ENCODE peak calls at places on chromosome 21, in four cellular contexts. One of them, this sample, is unnamed. For H3K79me2, the result is how much of the 10 kb centered on the place peaks cover.

GRCh38 chr21:22993822-22994574 is 1995.8 kb downstream of the NCAM2 start:
- DNase-seq in K562: no peak
- DNase-seq in HepG2: no peak
- DNase-seq in GM12878: no peak
- DNase-seq in this sample: no peak

GRCh38 chr21:36005018-36005417 is 55.3 kb downstream of the SETD4 start:
- DNase-seq in K562: peak
- DNase-seq in HepG2: no peak
- DNase-seq in GM12878: no peak
- DNase-seq in this sample: peak

GRCh38 chr21:33268736-33269441 is 2.7 kb downstream of the IL10RB start:
- DNase-seq in K562: no peak
- DNase-seq in HepG2: peak
- DNase-seq in GM12878: peak
- DNase-seq in this sample: no peak

GRCh38 chr21:34983680-34984086 is 65.4 kb downstream of the RUNX1 start:
- DNase-seq in K562: peak
- DNase-seq in HepG2: no peak
- DNase-seq in GM12878: no peak
- DNase-seq in this sample: no peak

GRCh38 chr21:32813265-32813903 is 41.8 kb upstream of the PAXBP1 start:
- DNase-seq in K562: no peak
- DNase-seq in HepG2: no peak
- DNase-seq in GM12878: no peak
- DNase-seq in this sample: peak

GRCh38 chr21:38984568-38984967 is 178.8 kb downstream of the ETS2 start:
- DNase-seq in K562: no peak
- DNase-seq in HepG2: no peak
- DNase-seq in GM12878: no peak
- DNase-seq in this sample: no peak

GRCh38 chr21:43864806-43865470 is at the start of gene AGPAT3:
- DNase-seq in K562: peak
- DNase-seq in HepG2: no peak
- DNase-seq in GM12878: no peak
- DNase-seq in this sample: peak

GRCh38 chr21:17370263-17370662 is 142.6 kb upstream of the CXADR start:
- DNase-seq in K562: no peak
- DNase-seq in HepG2: no peak
- DNase-seq in GM12878: no peak
- DNase-seq in this sample: peak

GRCh38 chr21:36207577-36208320 is 51.1 kb downstream of the DOP1B start:
- DNase-seq in K562: no peak
- DNase-seq in HepG2: no peak
- DNase-seq in GM12878: no peak
- DNase-seq in this sample: no peak

GRCh38 chr21:34704119-34704518 is 35.3 kb downstream of the CLIC6 start:
- DNase-seq in K562: no peak
- DNase-seq in HepG2: no peak
- DNase-seq in GM12878: no peak
- DNase-seq in this sample: no peak

GRCh38 chr21:41032536-41032935 is 135.4 kb upstream of the BACE2 start:
- DNase-seq in K562: no peak
- DNase-seq in HepG2: no peak
- DNase-seq in GM12878: no peak
- DNase-seq in this sample: no peak

GRCh38 chr21:37561506-37561905 is 194.9 kb downstream of the DYRK1A start:
- DNase-seq in K562: no peak
- DNase-seq in HepG2: no peak
- DNase-seq in GM12878: no peak
- DNase-seq in this sample: no peak

GRCh38 chr21:37561941-37562919 is 195.7 kb downstream of the DYRK1A start:
- DNase-seq in K562: no peak
- DNase-seq in HepG2: no peak
- DNase-seq in GM12878: no peak
- DNase-seq in this sample: no peak

GRCh38 chr21:37563641-37564340 is 197.2 kb downstream of the DYRK1A start:
- DNase-seq in K562: peak
- DNase-seq in HepG2: no peak
- DNase-seq in GM12878: peak
- DNase-seq in this sample: peak

GRCh38 chr21:37564341-37564923 is 197.9 kb downstream of the DYRK1A start:
- DNase-seq in K562: peak
- DNase-seq in HepG2: peak
- DNase-seq in GM12878: peak
- DNase-seq in this sample: peak

GRCh38 chr21:37562920-37563640 is 196.5 kb downstream of the DYRK1A start:
- DNase-seq in K562: peak
- DNase-seq in HepG2: no peak
- DNase-seq in GM12878: no peak
- DNase-seq in this sample: no peak
- TF ChIP-seq JUNB in K562: no peak
- TF ChIP-seq JUNB in HepG2: no peak
- TF ChIP-seq JUNB in GM12878: no peak
- TF ChIP-seq JUNB in this sample: no peak

DNA sequence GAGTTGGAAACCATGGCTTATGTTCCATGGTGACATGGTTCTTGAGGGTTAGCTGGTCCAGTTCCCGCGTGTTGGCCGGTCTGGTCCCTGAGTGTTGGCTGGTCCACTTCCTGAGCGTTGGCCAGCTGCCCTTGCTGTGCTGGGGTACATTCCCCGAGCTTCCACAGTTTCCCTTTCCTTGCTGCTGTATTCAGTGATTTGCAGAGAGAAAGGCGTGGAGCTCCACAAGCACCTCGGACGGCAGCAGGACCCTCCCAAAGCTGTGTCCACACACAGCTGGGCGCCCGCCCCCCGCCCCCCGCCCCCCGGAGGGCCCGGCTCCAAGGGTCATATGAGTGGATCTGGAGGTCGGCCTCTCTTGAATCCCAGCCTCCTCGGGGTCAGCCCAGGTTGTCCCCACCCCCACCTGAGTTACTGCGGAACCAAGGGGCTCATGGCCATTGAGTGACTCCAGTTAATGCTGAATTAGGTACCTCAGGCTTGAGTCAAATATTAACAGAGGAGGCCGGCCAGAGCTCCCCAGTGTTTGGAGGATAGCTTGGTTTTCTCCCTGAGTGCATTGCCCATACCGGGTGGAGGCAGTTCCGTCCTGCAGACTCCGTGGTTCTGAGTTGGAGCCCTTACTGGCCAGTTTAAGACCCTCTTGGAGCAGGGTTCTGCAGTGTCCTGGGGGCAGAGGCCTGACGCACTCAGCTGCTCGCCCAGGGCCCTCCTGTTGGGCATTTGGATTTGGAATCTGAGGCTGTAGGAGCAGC is 18.4 kb downstream of the COL18A1 start:
- DNase-seq in K562: no peak
- DNase-seq in HepG2: peak
- DNase-seq in GM12878: no peak
- DNase-seq in this sample: no peak
- H3K79me2 ChIP-seq in K562: under half
- H3K79me2 ChIP-seq in HepG2: half or more
- H3K79me2 ChIP-seq in GM12878: under half
- H3K79me2 ChIP-seq in this sample: half or more

GRCh38 chr21:42523941-42524340 is 10.3 kb downstream of the SLC37A1 start:
- DNase-seq in K562: no peak
- DNase-seq in HepG2: no peak
- DNase-seq in GM12878: no peak
- DNase-seq in this sample: no peak

GRCh38 chr21:42525228-42525604 is 11.6 kb downstream of the SLC37A1 start:
- DNase-seq in K562: no peak
- DNase-seq in HepG2: no peak
- DNase-seq in GM12878: no peak
- DNase-seq in this sample: peak

GRCh38 chr21:42525676-42526378 is 12.2 kb downstream of the SLC37A1 start:
- DNase-seq in K562: no peak
- DNase-seq in HepG2: no peak
- DNase-seq in GM12878: no peak
- DNase-seq in this sample: no peak

GRCh38 chr21:42523211-42523610 is 9.6 kb downstream of the SLC37A1 start:
- DNase-seq in K562: no peak
- DNase-seq in HepG2: no peak
- DNase-seq in GM12878: no peak
- DNase-seq in this sample: no peak

GRCh38 chr21:42524341-42525227 is 10.9 kb downstream of the SLC37A1 start:
- DNase-seq in K562: no peak
- DNase-seq in HepG2: peak
- DNase-seq in GM12878: peak
- DNase-seq in this sample: peak
- TF ChIP-seq JUNB in K562: no peak
- TF ChIP-seq JUNB in HepG2: no peak
- TF ChIP-seq JUNB in GM12878: peak
- TF ChIP-seq JUNB in this sample: no peak

GRCh38 chr21:44940116-44940631 is 345 bp downstream of the SLX9 start:
- DNase-seq in K562: no peak
- DNase-seq in HepG2: no peak
- DNase-seq in GM12878: no peak
- DNase-seq in this sample: peak
- H3K79me2 ChIP-seq in K562: half or more
- H3K79me2 ChIP-seq in HepG2: half or more
- H3K79me2 ChIP-seq in GM12878: under half
- H3K79me2 ChIP-seq in this sample: half or more

GRCh38 chr21:25459365-25459764 is 147.9 kb downstream of the MRPL39 start:
- DNase-seq in K562: no peak
- DNase-seq in HepG2: no peak
- DNase-seq in GM12878: no peak
- DNase-seq in this sample: no peak

GRCh38 chr21:25457946-25458345 is 149.3 kb downstream of the MRPL39 start:
- DNase-seq in K562: no peak
- DNase-seq in HepG2: no peak
- DNase-seq in GM12878: no peak
- DNase-seq in this sample: no peak

GRCh38 chr21:25456672-25457071 is 150.6 kb downstream of the MRPL39 start:
- DNase-seq in K562: no peak
- DNase-seq in HepG2: no peak
- DNase-seq in GM12878: peak
- DNase-seq in this sample: no peak

GRCh38 chr21:25458484-25458883 is 148.8 kb downstream of the MRPL39 start:
- DNase-seq in K562: no peak
- DNase-seq in HepG2: no peak
- DNase-seq in GM12878: no peak
- DNase-seq in this sample: no peak

GRCh38 chr21:25457411-25457810 is 149.9 kb downstream of the MRPL39 start:
- DNase-seq in K562: no peak
- DNase-seq in HepG2: no peak
- DNase-seq in GM12878: peak
- DNase-seq in this sample: no peak
- TF ChIP-seq JUNB in K562: no peak
- TF ChIP-seq JUNB in HepG2: no peak
- TF ChIP-seq JUNB in GM12878: peak
- TF ChIP-seq JUNB in this sample: no peak

DNA sequence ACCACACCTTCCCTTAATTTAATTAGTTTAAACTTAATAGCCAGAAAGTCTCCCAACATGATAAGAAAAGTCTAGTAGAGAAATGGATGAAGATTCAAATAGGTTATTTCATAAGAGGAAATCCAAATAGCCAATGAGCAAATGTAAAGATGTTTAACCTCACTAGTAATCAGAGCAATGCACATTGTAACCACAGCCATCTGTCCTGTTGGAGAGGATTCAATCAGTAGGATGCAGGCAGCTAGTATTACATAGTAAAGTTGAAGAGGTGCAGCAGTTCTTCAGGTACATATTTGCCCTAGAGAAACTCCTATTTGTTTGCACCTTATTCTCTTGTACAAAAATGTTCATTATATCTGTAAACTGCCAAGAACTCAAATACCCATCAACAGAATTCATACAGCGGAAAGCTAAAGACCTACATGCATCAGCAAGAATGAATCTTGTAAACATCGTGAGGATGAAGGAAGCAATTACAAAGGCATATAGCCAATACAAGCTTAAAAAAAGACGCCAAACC is 27.9 kb downstream of the DIP2A start:
- DNase-seq in K562: no peak
- DNase-seq in HepG2: no peak
- DNase-seq in GM12878: no peak
- DNase-seq in this sample: no peak
- H3K79me2 ChIP-seq in K562: under half
- H3K79me2 ChIP-seq in HepG2: under half
- H3K79me2 ChIP-seq in GM12878: under half
- H3K79me2 ChIP-seq in this sample: under half

This sample was measured in GM23338.